ENCODE peak calls at places on chromosomes 7 and 10, in seven cellular contexts. S is A172, J is transverse colon, G is IMR-90, H is AG10803, X is activated T-cell treated with anti-CD3 and anti-CD28 coated beads for 48 hours, R is substantia nigra. A is an unnamed sample.

GRCh38 chr7:107166702-107167426 is 1.9 kb upstream of the HBP1 start:
- DNase-seq in S (no peak), J (no peak), G (no peak), H (no peak), X (no peak), R (no peak), A (no peak)

GRCh38 chr10:100836891-100837290 is 75.9 kb upstream of the SLF2 start:
- DNase-seq in S (no peak), J (no peak), G (no peak), H (no peak), X (no peak), R (no peak), A (no peak)

GRCh38 chr10:93752761-93753160 is 5.0 kb upstream of the LGI1 start:
- DNase-seq in S (peak; percentile 79), J (no peak), G (peak; percentile 34), H (peak; percentile 44), X (no peak), R (no peak), A (no peak)

GRCh38 chr10:4803822-4804221 is 22.2 kb upstream of the AKR1E2 start:
- DNase-seq in S (no peak), J (no peak), G (no peak), H (no peak), X (no peak), R (no peak), A (no peak)

GRCh38 chr10:6988654-6989053 is 408.6 kb upstream of the PRKCQ start:
- DNase-seq in S (no peak), J (no peak), G (no peak), H (no peak), X (no peak), R (no peak), A (no peak)

GRCh38 chr10:73039635-73040034 is 57.0 kb downstream of the P4HA1 start:
- DNase-seq in S (peak; percentile 52), J (no peak), G (peak; percentile 84), H (peak; percentile 96), X (no peak), R (no peak), A (no peak)

GRCh38 chr10:123249894-123250293 is 95.7 kb downstream of the BUB3 start:
- DNase-seq in S (no peak), J (no peak), G (no peak), H (no peak), X (no peak), R (no peak), A (no peak)

GRCh38 chr10:33820531-33820930 is 486.1 kb upstream of the NRP1 start:
- DNase-seq in S (no peak), J (no peak), G (no peak), H (no peak), X (no peak), R (no peak), A (no peak)

GRCh38 chr10:48317321-48317990 is 11.0 kb downstream of the MAPK8 start:
- DNase-seq in S (no peak), J (no peak), G (no peak), H (no peak), X (no peak), R (no peak), A (no peak)

GRCh38 chr10:74827694-74828093 is 1.3 kb downstream of the KAT6B start:
- DNase-seq in S (no peak), J (no peak), G (no peak), H (no peak), X (no peak), R (no peak), A (no peak)

GRCh38 chr10:48536226-48536500 is 68.7 kb downstream of the ARHGAP22 start:
- DNase-seq in S (no peak), J (no peak), G (no peak), H (no peak), X (no peak), R (no peak), A (no peak)

GRCh38 chr10:79260803-79261740 is 86.2 kb upstream of the PPIF start:
- DNase-seq in S (no peak), J (no peak), G (peak; percentile 80), H (peak; percentile 62), X (no peak), R (peak; percentile 39), A (no peak)

GRCh38 chr10:1420663-1421362 is 316.5 kb downstream of the ADARB2 start:
- DNase-seq in S (peak; percentile 66), J (peak; percentile 61), G (no peak), H (no peak), X (peak; percentile 64), R (peak; percentile 55), A (peak; percentile 72)

A was measured in stimulated activated naive B cell treated with anti-CD40 and anti-IgM and Interleukin-4, amounts not matched to agents 10 μg/mL and 1 μg/mL and 100 μg/mL, for 72 hours.